ENCODE peak calls at places on chromosomes 7 and 10, in eight cellular contexts. S, F, W, U, Q, T, G and E are unnamed samples.

GRCh38 chr10:22713853-22714523 is 390 bp downstream of the PIP4K2A start:
- DNase-seq in S (no peak), F (peak), W (peak), U (no peak), Q (peak), T (no peak), G (no peak), E (peak)

GRCh38 chr10:91596821-91597396 is 36.0 kb downstream of the PPP1R3C start:
- DNase-seq in S (no peak), F (peak), W (no peak), U (peak), Q (no peak), T (peak), G (peak), E (peak)

GRCh38 chr10:81917666-81918065 is 42.7 kb downstream of the NRG3 start:
- DNase-seq in S (no peak), F (no peak), W (no peak), U (no peak), Q (no peak), T (no peak), G (no peak), E (no peak)

GRCh38 chr7:96327429-96327828 is 5.5 kb upstream of the SLC25A13 start:
- DNase-seq in S (no peak), F (peak), W (peak), U (no peak), Q (no peak), T (no peak), G (no peak), E (peak)

GRCh38 chr10:67241435-67241834 is 315.6 kb downstream of the LRRTM3 start:
- DNase-seq in S (no peak), F (no peak), W (peak), U (no peak), Q (no peak), T (no peak), G (no peak), E (no peak)

GRCh38 chr7:156050636-156051569 is 238.6 kb upstream of the SHH start:
- DNase-seq in S (no peak), F (no peak), W (no peak), U (no peak), Q (no peak), T (no peak), G (no peak), E (no peak)

GRCh38 chr7:157056246-157056645 is 45.8 kb upstream of the MNX1 start:
- DNase-seq in S (no peak), F (no peak), W (no peak), U (no peak), Q (no peak), T (no peak), G (no peak), E (no peak)

GRCh38 chr10:53918755-53919154 is 882.3 kb downstream of the PCDH15 start:
- DNase-seq in S (no peak), F (peak), W (no peak), U (no peak), Q (no peak), T (no peak), G (no peak), E (no peak)

GRCh38 chr7:107961399-107961798 is 41.6 kb downstream of the LAMB1 start:
- DNase-seq in S (no peak), F (no peak), W (no peak), U (no peak), Q (no peak), T (no peak), G (peak), E (no peak)

GRCh38 chr10:13784067-13784466 is 197.3 kb downstream of the PRPF18 start:
- DNase-seq in S (no peak), F (peak), W (peak), U (peak), Q (peak), T (no peak), G (peak), E (no peak)

GRCh38 chr10:78764846-78765430 is 303.8 kb upstream of the ZMIZ1 start:
- DNase-seq in S (no peak), F (no peak), W (no peak), U (no peak), Q (no peak), T (no peak), G (no peak), E (no peak)

GRCh38 chr7:81333536-81333935 is 414.7 kb upstream of the SEMA3C start:
- DNase-seq in S (no peak), F (no peak), W (no peak), U (no peak), Q (no peak), T (no peak), G (no peak), E (no peak)

GRCh38 chr10:36783400-36783799 is 342.0 kb upstream of the ANKRD30A start:
- DNase-seq in S (no peak), F (no peak), W (no peak), U (no peak), Q (no peak), T (no peak), G (no peak), E (no peak)

GRCh38 chr7:1707756-1708611 is 37.9 kb downstream of the ELFN1 start:
- DNase-seq in S (no peak), F (no peak), W (no peak), U (no peak), Q (no peak), T (no peak), G (no peak), E (no peak)

GRCh38 chr7:155951554-155952158 is 139.4 kb upstream of the SHH start:
- DNase-seq in S (peak), F (peak), W (peak), U (peak), Q (no peak), T (no peak), G (peak), E (peak)

DNA sequence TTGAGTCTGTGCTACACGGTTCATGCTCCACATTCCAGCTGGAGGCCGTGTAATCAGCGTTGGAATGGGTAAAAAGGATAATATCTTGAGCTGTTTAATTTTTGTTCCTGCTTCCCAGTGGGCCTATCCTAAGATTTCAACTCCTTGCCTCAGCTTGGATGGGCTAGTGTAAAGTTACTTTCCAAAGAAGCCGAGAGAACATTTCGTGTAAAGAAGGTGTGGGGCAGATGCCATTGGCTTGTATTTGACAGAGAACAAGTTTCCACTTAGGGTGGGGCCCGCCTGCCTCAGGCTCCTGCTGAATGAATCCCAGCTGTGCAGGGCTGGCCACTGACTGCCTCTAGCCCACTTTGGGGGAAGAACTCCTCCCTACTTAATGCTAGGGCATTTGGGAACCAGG is 125.9 kb upstream of the LYZL2 start:
- DNase-seq in S (no peak), F (no peak), W (peak), U (no peak), Q (no peak), T (no peak), G (peak), E (no peak)
- H3K27ac ChIP-seq in S (no peak), F (no peak), W (peak), U (no peak), Q (no peak), T (no peak), G (no peak), E (no peak)

GRCh38 chr7:92835851-92836488 is 403 bp downstream of the CDK6 start:
- DNase-seq in S (no peak), F (peak), W (peak), U (peak), Q (peak), T (no peak), G (peak), E (no peak)

GRCh38 chr7:92833766-92834605 is 2.4 kb downstream of the CDK6 start:
- DNase-seq in S (no peak), F (peak), W (peak), U (peak), Q (peak), T (no peak), G (peak), E (peak)

GRCh38 chr7:92834661-92835139 is 1.7 kb downstream of the CDK6 start:
- DNase-seq in S (no peak), F (peak), W (peak), U (no peak), Q (peak), T (no peak), G (no peak), E (peak)

GRCh38 chr7:92836489-92837213 is at the start of gene CDK6:
- DNase-seq in S (no peak), F (peak), W (peak), U (peak), Q (peak), T (no peak), G (peak), E (peak)

GRCh38 chr7:92835140-92835850 is 1.1 kb downstream of the CDK6 start:
- DNase-seq in S (peak), F (peak), W (peak), U (peak), Q (peak), T (no peak), G (peak), E (peak)
- TF ChIP-seq EZH2 in S (no peak), F (no peak), W (no peak), U (no peak), Q (no peak), T (no peak), G (no peak), E (no peak)

DNA sequence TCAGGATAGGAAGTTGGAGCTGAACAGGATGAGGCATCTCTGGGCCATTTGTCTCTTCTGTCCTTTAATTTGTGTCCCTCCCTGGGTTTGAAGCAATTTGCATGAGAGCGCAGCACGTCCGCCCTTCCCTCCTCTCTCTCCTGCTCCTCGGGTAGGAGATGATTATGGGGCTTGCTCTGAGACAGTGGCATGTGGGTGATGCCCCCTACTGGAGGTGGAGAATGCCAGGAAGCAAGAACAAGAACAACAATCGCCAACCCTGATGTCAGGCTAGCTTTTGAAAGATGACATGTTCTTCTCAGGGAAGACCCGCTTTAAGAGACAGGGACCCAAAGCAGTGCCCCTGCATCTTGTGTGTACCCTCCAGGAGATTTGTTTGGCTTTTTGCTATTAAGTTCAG is 63.9 kb upstream of the LOXL4 start:
- DNase-seq in S (peak), F (no peak), W (no peak), U (no peak), Q (peak), T (no peak), G (no peak), E (peak)
- H3K27ac ChIP-seq in S (no peak), F (no peak), W (no peak), U (no peak), Q (no peak), T (no peak), G (no peak), E (no peak)

GRCh38 chr10:21173433-21173963 is 276.4 kb upstream of the NEBL start:
- DNase-seq in S (no peak), F (no peak), W (peak), U (no peak), Q (no peak), T (no peak), G (no peak), E (no peak)
- TF ChIP-seq EZH2 in S (no peak), F (no peak), W (no peak), U (peak), Q (no peak), T (no peak), G (peak), E (no peak)

GRCh38 chr7:139078399-139078798 is 31.1 kb downstream of the ZC3HAV1 start:
- DNase-seq in S (no peak), F (peak), W (no peak), U (peak), Q (no peak), T (no peak), G (peak), E (no peak)

GRCh38 chr7:139078911-139079310 is 30.6 kb downstream of the ZC3HAV1 start:
- DNase-seq in S (no peak), F (no peak), W (no peak), U (no peak), Q (no peak), T (no peak), G (no peak), E (no peak)

GRCh38 chr7:139079861-139080260 is 29.7 kb downstream of the ZC3HAV1 start:
- DNase-seq in S (no peak), F (no peak), W (no peak), U (no peak), Q (no peak), T (no peak), G (no peak), E (no peak)

GRCh38 chr7:139075031-139075652 is 34.4 kb downstream of the ZC3HAV1 start:
- DNase-seq in S (peak), F (peak), W (peak), U (peak), Q (peak), T (no peak), G (peak), E (peak)

GRCh38 chr7:139075871-139076686 is 33.4 kb downstream of the ZC3HAV1 start:
- DNase-seq in S (no peak), F (no peak), W (no peak), U (no peak), Q (no peak), T (no peak), G (no peak), E (no peak)
- H3K27ac ChIP-seq in S (no peak), F (no peak), W (no peak), U (no peak), Q (no peak), T (no peak), G (no peak), E (no peak)